ENCODE peak calls at places on chromosomes 16 and 17, in nine cellular contexts. One of them, this sample, is unnamed.

GRCh38 chr17:31093866-31094599 is 744 bp upstream of the NF1 start:
- DNase-seq in pancreas: peak; percentile 48
- DNase-seq in cardiac muscle cell: no peak
- DNase-seq in right atrium auricular region: no peak
- DNase-seq in transverse colon: peak; percentile 51
- DNase-seq in AG04450: no peak
- DNase-seq in heart right ventricle: no peak
- DNase-seq in ascending aorta: no peak
- DNase-seq in uterus: no peak
- DNase-seq in this sample: no peak

GRCh38 chr17:5381542-5381941 is 37.9 kb downstream of the NUP88 start:
- DNase-seq in pancreas: no peak
- DNase-seq in cardiac muscle cell: peak; percentile 30
- DNase-seq in right atrium auricular region: no peak
- DNase-seq in transverse colon: no peak
- DNase-seq in AG04450: no peak
- DNase-seq in heart right ventricle: no peak
- DNase-seq in ascending aorta: no peak
- DNase-seq in uterus: no peak
- DNase-seq in this sample: no peak

GRCh38 chr17:46020023-46020735 is 21.1 kb downstream of the STH start:
- DNase-seq in pancreas: no peak
- DNase-seq in cardiac muscle cell: no peak
- DNase-seq in right atrium auricular region: no peak
- DNase-seq in transverse colon: peak; percentile 33
- DNase-seq in AG04450: no peak
- DNase-seq in heart right ventricle: no peak
- DNase-seq in ascending aorta: no peak
- DNase-seq in uterus: no peak
- DNase-seq in this sample: no peak

GRCh38 chr16:70781800-70782199 is 19.2 kb downstream of the VAC14 start:
- DNase-seq in pancreas: no peak
- DNase-seq in cardiac muscle cell: no peak
- DNase-seq in right atrium auricular region: no peak
- DNase-seq in transverse colon: no peak
- DNase-seq in AG04450: no peak
- DNase-seq in heart right ventricle: peak; percentile 29
- DNase-seq in ascending aorta: no peak
- DNase-seq in uterus: no peak
- DNase-seq in this sample: no peak

GRCh38 chr17:12422632-12423031 is 243.1 kb upstream of the MYOCD start:
- DNase-seq in pancreas: peak; percentile 15
- DNase-seq in cardiac muscle cell: no peak
- DNase-seq in right atrium auricular region: no peak
- DNase-seq in transverse colon: peak; percentile 50
- DNase-seq in AG04450: no peak
- DNase-seq in heart right ventricle: peak; percentile 66
- DNase-seq in ascending aorta: no peak
- DNase-seq in uterus: peak; percentile 31
- DNase-seq in this sample: no peak

GRCh38 chr17:15409721-15410247 is 57.6 kb downstream of the CDRT4 start:
- DNase-seq in pancreas: no peak
- DNase-seq in cardiac muscle cell: peak; percentile 95
- DNase-seq in right atrium auricular region: peak; percentile 81
- DNase-seq in transverse colon: peak; percentile 21
- DNase-seq in AG04450: peak; percentile 93
- DNase-seq in heart right ventricle: peak; percentile 37
- DNase-seq in ascending aorta: peak; percentile 15
- DNase-seq in uterus: peak; percentile 50
- DNase-seq in this sample: no peak

GRCh38 chr17:61474235-61474927 is 22.2 kb downstream of the TBX4 start:
- DNase-seq in pancreas: no peak
- DNase-seq in cardiac muscle cell: peak; percentile 27
- DNase-seq in right atrium auricular region: no peak
- DNase-seq in transverse colon: no peak
- DNase-seq in AG04450: no peak
- DNase-seq in heart right ventricle: no peak
- DNase-seq in ascending aorta: no peak
- DNase-seq in uterus: peak; percentile 8
- DNase-seq in this sample: no peak

GRCh38 chr16:66996983-66997358 is 8.6 kb downstream of the CES4A start:
- DNase-seq in pancreas: no peak
- DNase-seq in cardiac muscle cell: no peak
- DNase-seq in right atrium auricular region: no peak
- DNase-seq in transverse colon: no peak
- DNase-seq in AG04450: no peak
- DNase-seq in heart right ventricle: no peak
- DNase-seq in ascending aorta: no peak
- DNase-seq in uterus: no peak
- DNase-seq in this sample: no peak

GRCh38 chr16:30086291-30087140 is 5.2 kb downstream of the TBX6 start:
- DNase-seq in pancreas: no peak
- DNase-seq in cardiac muscle cell: no peak
- DNase-seq in right atrium auricular region: no peak
- DNase-seq in transverse colon: no peak
- DNase-seq in AG04450: no peak
- DNase-seq in heart right ventricle: no peak
- DNase-seq in ascending aorta: no peak
- DNase-seq in uterus: no peak
- DNase-seq in this sample: no peak

GRCh38 chr17:6994666-6995246 is 1.1 kb upstream of the ALOX12 start:
- DNase-seq in pancreas: no peak
- DNase-seq in cardiac muscle cell: no peak
- DNase-seq in right atrium auricular region: no peak
- DNase-seq in transverse colon: no peak
- DNase-seq in AG04450: no peak
- DNase-seq in heart right ventricle: no peak
- DNase-seq in ascending aorta: no peak
- DNase-seq in uterus: no peak
- DNase-seq in this sample: no peak

GRCh38 chr16:50602531-50603205 is 54.5 kb downstream of the NKD1 start:
- DNase-seq in pancreas: no peak
- DNase-seq in cardiac muscle cell: no peak
- DNase-seq in right atrium auricular region: no peak
- DNase-seq in transverse colon: peak; percentile 27
- DNase-seq in AG04450: no peak
- DNase-seq in heart right ventricle: no peak
- DNase-seq in ascending aorta: no peak
- DNase-seq in uterus: no peak
- DNase-seq in this sample: no peak

GRCh38 chr17:60060474-60060873 is 18.2 kb downstream of the HEATR6 start:
- DNase-seq in pancreas: no peak
- DNase-seq in cardiac muscle cell: no peak
- DNase-seq in right atrium auricular region: no peak
- DNase-seq in transverse colon: no peak
- DNase-seq in AG04450: no peak
- DNase-seq in heart right ventricle: no peak
- DNase-seq in ascending aorta: no peak
- DNase-seq in uterus: no peak
- DNase-seq in this sample: no peak

GRCh38 chr17:44105483-44105882 is 18.0 kb downstream of the HDAC5 start:
- DNase-seq in pancreas: no peak
- DNase-seq in cardiac muscle cell: no peak
- DNase-seq in right atrium auricular region: no peak
- DNase-seq in transverse colon: no peak
- DNase-seq in AG04450: no peak
- DNase-seq in heart right ventricle: no peak
- DNase-seq in ascending aorta: no peak
- DNase-seq in uterus: no peak
- DNase-seq in this sample: no peak

GRCh38 chr16:30659507-30660423 is 1.5 kb downstream of the FBRS start:
- DNase-seq in pancreas: peak; percentile 51
- DNase-seq in cardiac muscle cell: no peak
- DNase-seq in right atrium auricular region: no peak
- DNase-seq in transverse colon: peak; percentile 46
- DNase-seq in AG04450: no peak
- DNase-seq in heart right ventricle: peak; percentile 48
- DNase-seq in ascending aorta: no peak
- DNase-seq in uterus: peak; percentile 46
- DNase-seq in this sample: no peak

GRCh38 chr17:13597723-13598347 is 3.9 kb downstream of the HS3ST3A1 start:
- DNase-seq in pancreas: peak; percentile 34
- DNase-seq in cardiac muscle cell: peak; percentile 73
- DNase-seq in right atrium auricular region: no peak
- DNase-seq in transverse colon: peak; percentile 14
- DNase-seq in AG04450: no peak
- DNase-seq in heart right ventricle: no peak
- DNase-seq in ascending aorta: no peak
- DNase-seq in uterus: no peak
- DNase-seq in this sample: no peak

GRCh38 chr17:81500026-81500425 is 12.6 kb downstream of the ACTG1 start:
- DNase-seq in pancreas: no peak
- DNase-seq in cardiac muscle cell: peak; percentile 60
- DNase-seq in right atrium auricular region: no peak
- DNase-seq in transverse colon: no peak
- DNase-seq in AG04450: no peak
- DNase-seq in heart right ventricle: no peak
- DNase-seq in ascending aorta: no peak
- DNase-seq in uterus: no peak
- DNase-seq in this sample: no peak

GRCh38 chr17:35627417-35627816 is 40.3 kb downstream of the AP2B1 start:
- DNase-seq in pancreas: no peak
- DNase-seq in cardiac muscle cell: no peak
- DNase-seq in right atrium auricular region: no peak
- DNase-seq in transverse colon: no peak
- DNase-seq in AG04450: no peak
- DNase-seq in heart right ventricle: no peak
- DNase-seq in ascending aorta: no peak
- DNase-seq in uterus: no peak
- DNase-seq in this sample: no peak

GRCh38 chr17:35630530-35631148 is 43.5 kb downstream of the AP2B1 start:
- DNase-seq in pancreas: no peak
- DNase-seq in cardiac muscle cell: peak; percentile 45
- DNase-seq in right atrium auricular region: no peak
- DNase-seq in transverse colon: no peak
- DNase-seq in AG04450: no peak
- DNase-seq in heart right ventricle: no peak
- DNase-seq in ascending aorta: no peak
- DNase-seq in uterus: no peak
- DNase-seq in this sample: no peak
- TF ChIP-seq CTCF in pancreas: no peak
- TF ChIP-seq CTCF in cardiac muscle cell: no peak
- TF ChIP-seq CTCF in right atrium auricular region: no peak
- TF ChIP-seq CTCF in transverse colon: no peak
- TF ChIP-seq CTCF in AG04450: no peak
- TF ChIP-seq CTCF in heart right ventricle: no peak
- TF ChIP-seq CTCF in ascending aorta: no peak
- TF ChIP-seq CTCF in uterus: no peak
- TF ChIP-seq CTCF in this sample: no peak

DNA sequence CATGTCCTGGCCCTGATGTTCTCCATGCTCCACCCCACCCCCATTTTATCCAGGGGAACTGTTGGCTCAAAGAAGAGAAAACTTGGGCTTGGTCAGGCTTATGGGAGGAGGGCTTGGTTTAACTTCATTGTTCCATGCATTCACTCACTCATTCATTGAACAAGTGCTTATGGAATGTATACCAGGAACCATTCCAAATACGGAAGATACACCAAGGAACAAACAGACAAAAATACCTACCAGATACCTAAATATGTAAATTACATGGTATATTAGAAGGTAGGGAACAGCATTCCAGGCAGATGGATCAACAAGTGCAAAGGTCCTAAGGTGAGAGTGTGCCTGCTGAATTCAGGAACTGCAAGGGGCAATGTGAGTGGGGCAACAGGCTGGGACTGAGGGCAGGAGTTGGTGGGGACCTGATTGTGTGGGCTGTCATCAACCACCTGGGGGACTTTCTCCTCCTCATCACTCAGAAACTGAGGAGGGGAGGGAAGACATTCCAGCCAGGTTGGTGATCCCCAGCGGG is 39.9 kb downstream of the RAI1 start:
- DNase-seq in pancreas: no peak
- DNase-seq in cardiac muscle cell: no peak
- DNase-seq in right atrium auricular region: no peak
- DNase-seq in transverse colon: no peak
- DNase-seq in AG04450: no peak
- DNase-seq in heart right ventricle: no peak
- DNase-seq in ascending aorta: no peak
- DNase-seq in uterus: no peak
- DNase-seq in this sample: no peak
- H3K27me3 ChIP-seq in pancreas: no peaks in the 10 kb centered on the region
- H3K27me3 ChIP-seq in cardiac muscle cell: peaks cover 21% of the 10 kb centered on the region
- H3K27me3 ChIP-seq in right atrium auricular region: no peaks in the 10 kb centered on the region
- H3K27me3 ChIP-seq in transverse colon: no peaks in the 10 kb centered on the region
- H3K27me3 ChIP-seq in AG04450: no peaks in the 10 kb centered on the region
- H3K27me3 ChIP-seq in heart right ventricle: no peaks in the 10 kb centered on the region
- H3K27me3 ChIP-seq in ascending aorta: no peaks in the 10 kb centered on the region
- H3K27me3 ChIP-seq in uterus: no peaks in the 10 kb centered on the region
- H3K27me3 ChIP-seq in this sample: no peaks in the 10 kb centered on the region

GRCh38 chr17:58344047-58344790 is 7.8 kb downstream of the SUPT4H1 start:
- DNase-seq in pancreas: no peak
- DNase-seq in cardiac muscle cell: peak; percentile 17
- DNase-seq in right atrium auricular region: no peak
- DNase-seq in transverse colon: peak; percentile 70
- DNase-seq in AG04450: no peak
- DNase-seq in heart right ventricle: no peak
- DNase-seq in ascending aorta: no peak
- DNase-seq in uterus: no peak
- DNase-seq in this sample: no peak

GRCh38 chr17:58343131-58343530 is 8.9 kb downstream of the SUPT4H1 start:
- DNase-seq in pancreas: no peak
- DNase-seq in cardiac muscle cell: no peak
- DNase-seq in right atrium auricular region: no peak
- DNase-seq in transverse colon: no peak
- DNase-seq in AG04450: no peak
- DNase-seq in heart right ventricle: no peak
- DNase-seq in ascending aorta: no peak
- DNase-seq in uterus: no peak
- DNase-seq in this sample: no peak

GRCh38 chr17:58344791-58345157 is 7.2 kb downstream of the SUPT4H1 start:
- DNase-seq in pancreas: no peak
- DNase-seq in cardiac muscle cell: no peak
- DNase-seq in right atrium auricular region: no peak
- DNase-seq in transverse colon: no peak
- DNase-seq in AG04450: no peak
- DNase-seq in heart right ventricle: no peak
- DNase-seq in ascending aorta: no peak
- DNase-seq in uterus: no peak
- DNase-seq in this sample: no peak

GRCh38 chr17:58348038-58348437 is 4.0 kb downstream of the SUPT4H1 start:
- DNase-seq in pancreas: no peak
- DNase-seq in cardiac muscle cell: no peak
- DNase-seq in right atrium auricular region: no peak
- DNase-seq in transverse colon: no peak
- DNase-seq in AG04450: no peak
- DNase-seq in heart right ventricle: no peak
- DNase-seq in ascending aorta: no peak
- DNase-seq in uterus: no peak
- DNase-seq in this sample: no peak

GRCh38 chr17:58345500-58345899 is 6.5 kb downstream of the SUPT4H1 start:
- DNase-seq in pancreas: no peak
- DNase-seq in cardiac muscle cell: no peak
- DNase-seq in right atrium auricular region: no peak
- DNase-seq in transverse colon: no peak
- DNase-seq in AG04450: no peak
- DNase-seq in heart right ventricle: no peak
- DNase-seq in ascending aorta: no peak
- DNase-seq in uterus: no peak
- DNase-seq in this sample: no peak
- H3K27ac ChIP-seq in pancreas: peak overlapping the region; percentile 62
- H3K27ac ChIP-seq in cardiac muscle cell: no peak overlapping the region
- H3K27ac ChIP-seq in right atrium auricular region: no peak overlapping the region
- H3K27ac ChIP-seq in transverse colon: no peak overlapping the region
- H3K27ac ChIP-seq in AG04450: no peak overlapping the region
- H3K27ac ChIP-seq in heart right ventricle: no peak overlapping the region
- H3K27ac ChIP-seq in ascending aorta: no peak overlapping the region
- H3K27ac ChIP-seq in uterus: no peak overlapping the region
- H3K27ac ChIP-seq in this sample: no peak overlapping the region

GRCh38 chr17:78335176-78335575 is 24.7 kb downstream of the SOCS3 start:
- DNase-seq in pancreas: no peak
- DNase-seq in cardiac muscle cell: no peak
- DNase-seq in right atrium auricular region: no peak
- DNase-seq in transverse colon: no peak
- DNase-seq in AG04450: no peak
- DNase-seq in heart right ventricle: no peak
- DNase-seq in ascending aorta: no peak
- DNase-seq in uterus: no peak
- DNase-seq in this sample: no peak
- TF ChIP-seq CTCF in pancreas: no peak
- TF ChIP-seq CTCF in cardiac muscle cell: no peak
- TF ChIP-seq CTCF in right atrium auricular region: no peak
- TF ChIP-seq CTCF in transverse colon: no peak
- TF ChIP-seq CTCF in AG04450: no peak
- TF ChIP-seq CTCF in heart right ventricle: no peak
- TF ChIP-seq CTCF in ascending aorta: no peak
- TF ChIP-seq CTCF in uterus: no peak
- TF ChIP-seq CTCF in this sample: no peak

This sample was measured in right lobe of liver.